ENCODE peak calls at places on chromosomes 6 and 20, in six cellular contexts. X, L, V, Q, F and Y are unnamed samples.

GRCh38 chr20:8829232-8829631 is 239.7 kb upstream of the PLCB4 start:
- DNase-seq in Q (no peak), X (no peak), L (no peak), V (no peak), F (no peak), Y (no peak)

GRCh38 chr6:137978252-137978896 is 111.3 kb downstream of the TNFAIP3 start:
- DNase-seq in Q (no peak), F (no peak), L (peak; percentile 10), V (no peak), X (no peak), Y (peak; percentile 82)

GRCh38 chr6:165096868-165097267 is 212.5 kb downstream of the C6orf118 start:
- DNase-seq in F (no peak), X (no peak), L (no peak), Q (no peak), V (no peak), Y (no peak)

GRCh38 chr6:22024973-22025467 is 271.8 kb downstream of the PRL start:
- DNase-seq in V (no peak), X (no peak), F (no peak), L (peak; percentile 6), Q (no peak), Y (no peak)

GRCh38 chr6:150456466-150456865 is 87.7 kb downstream of the IYD start:
- DNase-seq in L (no peak), X (no peak), F (no peak), V (no peak), Q (no peak), Y (peak; percentile 7)

GRCh38 chr6:92681401-92681800 is 738.0 kb downstream of the EPHA7 start:
- DNase-seq in X (no peak), L (no peak), F (no peak), Q (no peak), V (no peak), Y (no peak)

GRCh38 chr6:135113855-135114254 is 59.2 kb upstream of the HBS1L start:
- DNase-seq in X (no peak), V (no peak), F (no peak), L (no peak), Q (no peak), Y (no peak)

GRCh38 chr20:58622671-58623578 is 28.2 kb upstream of the STX16 start:
- DNase-seq in L (peak; percentile 26), F (no peak), X (no peak), Q (peak; percentile 33), V (no peak), Y (no peak)

GRCh38 chr6:139161169-139161568 is 26.3 kb downstream of the HECA start:
- DNase-seq in V (no peak), Q (peak; percentile 69), L (peak; percentile 80), X (no peak), F (no peak), Y (no peak)

GRCh38 chr6:31058128-31058894 is 48.0 kb downstream of the MUC22 start:
- DNase-seq in F (no peak), X (no peak), V (peak; percentile 59), L (peak; percentile 92), Q (peak; percentile 98), Y (peak; percentile 16)

GRCh38 chr20:58722379-58722778 is 29.8 kb downstream of the NPEPL1 start:
- DNase-seq in X (peak; percentile 20), V (no peak), L (no peak), Q (no peak), F (no peak), Y (no peak)

GRCh38 chr6:170111816-170112582 is 178.9 kb downstream of the DLL1 start:
- DNase-seq in L (no peak), F (no peak), X (peak; percentile 34), Q (no peak), V (no peak), Y (no peak)

GRCh38 chr6:170113141-170113540 is 177.7 kb downstream of the DLL1 start:
- DNase-seq in F (no peak), V (no peak), L (no peak), X (no peak), Q (no peak), Y (no peak)

GRCh38 chr6:170111141-170111664 is 179.7 kb downstream of the DLL1 start:
- DNase-seq in F (no peak), Q (no peak), V (no peak), X (no peak), L (no peak), Y (no peak)

GRCh38 chr6:170114187-170114945 is 176.5 kb downstream of the DLL1 start:
- DNase-seq in L (no peak), V (no peak), F (no peak), Q (no peak), X (no peak), Y (no peak)

GRCh38 chr6:170112583-170112860 is 178.4 kb downstream of the DLL1 start:
- DNase-seq in F (no peak), X (no peak), V (no peak), L (no peak), Q (no peak), Y (no peak)
- H3K14ac ChIP-seq in F (no peak overlapping the region), X (no peak overlapping the region), V (no peak overlapping the region), L (no peak overlapping the region), Q (no peak overlapping the region), Y (no peak overlapping the region)

GRCh38 chr6:46054531-46054930 is 38.9 kb upstream of the CLIC5 start:
- DNase-seq in V (no peak), L (no peak), Q (no peak), F (no peak), X (no peak), Y (no peak)

GRCh38 chr6:46052479-46052878 is 36.8 kb upstream of the CLIC5 start:
- DNase-seq in Q (no peak), F (no peak), V (no peak), L (no peak), X (no peak), Y (no peak)

GRCh38 chr6:46051962-46052361 is 36.3 kb upstream of the CLIC5 start:
- DNase-seq in F (no peak), X (no peak), Q (no peak), L (peak; percentile 14), V (no peak), Y (no peak)

GRCh38 chr6:46050845-46051405 is 35.3 kb upstream of the CLIC5 start:
- DNase-seq in L (no peak), V (no peak), Q (no peak), X (no peak), F (no peak), Y (no peak)

DNA sequence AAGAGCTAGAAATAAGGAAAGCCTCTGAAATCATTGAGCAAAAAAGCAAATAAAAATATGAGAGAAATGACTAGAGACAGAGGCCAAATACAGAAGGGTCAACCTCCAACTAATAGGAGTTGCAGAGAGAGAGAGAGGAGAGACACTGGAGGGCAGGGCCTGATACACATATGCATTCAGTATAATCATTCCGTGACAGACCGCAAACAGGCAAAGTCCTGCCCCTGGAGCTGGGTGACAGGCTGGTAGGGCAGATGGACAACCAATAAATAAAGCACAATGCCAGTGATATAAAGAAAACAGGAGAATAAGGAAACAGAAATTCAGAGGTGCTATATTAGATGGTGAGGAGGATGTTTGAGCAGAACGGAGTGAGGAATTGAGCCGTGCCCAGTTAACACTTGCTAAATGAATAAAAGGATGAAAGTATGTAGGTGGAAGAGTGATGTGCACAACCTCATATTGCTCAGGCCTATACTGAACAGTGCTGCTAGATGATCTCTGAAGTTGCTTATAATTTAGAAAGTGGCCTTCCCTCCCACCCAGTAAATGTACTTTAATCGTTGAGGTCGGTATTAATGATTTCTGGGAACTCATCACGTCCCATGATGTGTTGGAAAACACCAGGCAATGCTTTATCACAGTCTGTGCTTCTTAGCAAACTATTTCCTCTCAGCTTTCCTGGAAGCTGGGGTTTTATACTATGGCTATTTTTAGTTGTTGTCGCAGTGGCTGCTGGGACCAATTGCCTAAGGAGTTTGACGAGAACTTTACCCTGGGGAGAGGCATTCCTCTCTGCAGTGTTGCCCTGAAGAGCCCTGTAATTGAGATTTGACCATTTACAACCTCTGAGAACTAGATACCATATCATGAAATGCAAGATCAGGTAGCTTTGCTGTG is 37.6 kb upstream of the CLIC5 start:
- DNase-seq in L (peak; percentile 29), Q (no peak), F (no peak), X (no peak), V (no peak), Y (peak; percentile 5)
- H3K14ac ChIP-seq in L (no peak overlapping the region), Q (no peak overlapping the region), F (no peak overlapping the region), X (no peak overlapping the region), V (no peak overlapping the region), Y (no peak overlapping the region)

DNA sequence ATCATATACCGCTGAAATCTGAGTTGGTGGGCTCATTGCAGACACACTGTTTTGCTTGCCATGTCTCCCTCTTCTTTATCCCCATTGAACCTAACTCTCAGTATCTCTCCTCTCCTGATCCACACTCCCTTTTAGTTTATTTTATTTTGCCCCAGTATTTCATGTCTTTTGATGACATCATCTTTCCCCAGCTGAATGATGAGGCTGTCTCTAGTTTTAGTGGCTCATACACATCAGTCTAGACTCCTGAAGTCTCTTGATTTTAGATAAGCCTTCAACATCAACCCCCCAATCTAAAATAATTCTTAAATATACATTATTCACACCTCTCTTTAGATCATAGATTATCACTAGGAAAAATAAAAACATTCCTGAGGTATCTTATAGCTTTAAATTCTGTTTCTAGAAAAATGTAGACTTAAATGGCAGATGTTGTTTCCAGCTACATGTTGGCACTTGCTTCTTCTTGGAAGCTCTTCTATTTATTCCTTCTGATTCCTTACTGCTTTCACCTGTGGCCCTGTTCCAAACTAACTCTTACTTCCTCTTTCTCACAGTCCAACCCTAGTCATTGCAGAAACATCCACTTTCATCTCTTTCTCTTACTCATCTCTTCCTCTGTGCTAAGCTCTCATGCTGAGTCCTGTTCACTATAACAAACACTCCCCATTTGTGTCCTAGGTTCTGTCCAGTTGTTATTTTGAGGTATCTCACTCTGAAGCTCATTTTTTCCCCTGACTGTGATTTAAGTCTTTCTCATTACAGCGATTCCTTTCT is 191.9 kb upstream of the SLC35B3 start:
- DNase-seq in Q (no peak), F (no peak), V (no peak), X (no peak), L (peak; percentile 7), Y (peak; percentile 49)
- H3K14ac ChIP-seq in Q (no peak overlapping the region), F (no peak overlapping the region), V (no peak overlapping the region), X (no peak overlapping the region), L (no peak overlapping the region), Y (no peak overlapping the region)

DNA sequence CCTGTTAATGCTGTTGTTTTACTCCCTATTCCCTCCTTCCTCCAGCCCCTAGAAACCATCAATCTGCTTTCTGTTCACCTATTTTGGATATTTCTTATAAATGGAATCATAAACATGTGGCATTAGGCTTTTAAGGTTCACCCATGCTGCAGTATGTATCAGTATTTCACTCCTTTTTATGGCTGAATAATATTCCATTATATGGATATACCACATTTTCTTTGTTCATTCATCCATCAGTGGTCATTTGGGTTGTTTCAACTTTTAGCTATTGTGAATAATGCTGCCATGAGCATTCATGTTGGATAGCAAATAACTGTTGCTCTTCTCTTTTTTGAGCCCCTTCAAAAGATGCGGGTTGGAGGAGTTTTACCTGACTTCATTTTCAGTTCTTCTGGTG is 89.2 kb downstream of the GCLC start:
- DNase-seq in V (no peak), X (no peak), Q (no peak), F (no peak), L (no peak), Y (no peak)
- H3K14ac ChIP-seq in V (no peak overlapping the region), X (no peak overlapping the region), Q (no peak overlapping the region), F (no peak overlapping the region), L (no peak overlapping the region), Y (no peak overlapping the region)